ENCODE peak calls at places on chromosome 1, in eight cellular contexts. T is mesothelial cell of epicardium; O is stomach; N is activated CD8-positive, alpha-beta memory T cell treated with anti-CD3 and anti-CD28 coated beads for 1 hour; M is neural crest cell; U is glutamatergic neuron; D is activated CD4-positive, alpha-beta T cell treated with anti-CD3 and anti-CD28 coated beads for 48 hours; F is CD4-positive, CD25-positive, alpha-beta regulatory T cell. X is an unnamed sample.

GRCh38 chr1:247443641-247444040 is 14.3 kb downstream of the OR2B11 start:
- DNase-seq in O (no peak), D (no peak), F (no peak), N (no peak), U (no peak), T (no peak), M (no peak), X (no peak)

GRCh38 chr1:185483647-185484450 is 166.8 kb upstream of the IVNS1ABP start:
- DNase-seq in T (no peak), O (no peak), D (no peak), N (no peak), U (no peak), M (no peak), F (no peak), X (no peak)

GRCh38 chr1:195105281-195105680 is 1503.0 kb downstream of the KCNT2 start:
- DNase-seq in N (no peak), F (no peak), U (no peak), T (no peak), D (no peak), M (no peak), O (no peak), X (peak)

GRCh38 chr1:106875622-106876021 is 180.9 kb upstream of the PRMT6 start:
- DNase-seq in U (no peak), N (no peak), T (no peak), D (no peak), F (no peak), O (no peak), M (no peak), X (no peak)

GRCh38 chr1:115814685-115815398 is 26.1 kb downstream of the NHLH2 start:
- DNase-seq in O (peak), D (no peak), F (no peak), N (no peak), T (no peak), M (no peak), U (no peak), X (no peak)

GRCh38 chr1:173052681-173053196 is 2.0 kb upstream of the TNFSF18 start:
- DNase-seq in N (no peak), T (no peak), D (no peak), U (no peak), O (no peak), F (no peak), M (no peak), X (no peak)

GRCh38 chr1:89261926-89262540 is 10.6 kb downstream of the GBP5 start:
- DNase-seq in U (no peak), O (no peak), D (no peak), M (no peak), F (no peak), N (no peak), T (no peak), X (peak)

GRCh38 chr1:5424802-5425201 is 567.4 kb downstream of the NPHP4 start:
- DNase-seq in F (no peak), M (no peak), D (no peak), O (no peak), U (no peak), N (no peak), T (no peak), X (no peak)

GRCh38 chr1:114093624-114094302 is 59.9 kb downstream of the SYT6 start:
- DNase-seq in F (no peak), U (no peak), N (no peak), O (no peak), T (no peak), M (no peak), D (no peak), X (no peak)

GRCh38 chr1:62434612-62434994 is 2.2 kb upstream of the USP1 start:
- DNase-seq in F (no peak), O (no peak), N (no peak), U (no peak), M (no peak), D (no peak), T (no peak), X (no peak)

GRCh38 chr1:245156041-245156735 is 1.4 kb downstream of the KIF26B start:
- DNase-seq in O (peak), F (peak), N (peak), U (peak), D (peak), T (peak), M (peak), X (peak)

GRCh38 chr1:150887018-150887417 is at the start of gene CTXND2:
- DNase-seq in T (no peak), D (no peak), F (no peak), O (no peak), M (no peak), U (no peak), N (no peak), X (no peak)

GRCh38 chr1:11397151-11397902 is 81.6 kb upstream of the DISP3 start:
- DNase-seq in O (no peak), N (no peak), F (no peak), M (no peak), D (no peak), T (no peak), U (peak), X (peak)

GRCh38 chr1:232553050-232553754 is 76.7 kb downstream of the SIPA1L2 start:
- DNase-seq in D (no peak), M (no peak), O (peak), N (no peak), U (no peak), F (no peak), T (peak), X (no peak)